ENCODE peak calls at places on chromosomes 11 and 22, in five cellular contexts. F, H, Z, L and K are unnamed samples.

GRCh38 chr22:49255741-49256318 is 571.8 kb downstream of the BRD1 start:
- DNase-seq in F (no peak), H (no peak), Z (no peak), L (peak; percentile 10), K (peak; percentile 62)

GRCh38 chr11:3123316-3123715 is 41.8 kb downstream of the OSBPL5 start:
- DNase-seq in F (no peak), H (peak; percentile 68), Z (no peak), L (peak; percentile 85), K (peak; percentile 68)

GRCh38 chr11:85766801-85767200 is 44.1 kb downstream of the SYTL2 start:
- DNase-seq in F (no peak), H (no peak), Z (no peak), L (no peak), K (no peak)

GRCh38 chr11:72630104-72630852 is 43.9 kb downstream of the PDE2A start:
- DNase-seq in F (no peak), H (no peak), Z (no peak), L (no peak), K (no peak)

GRCh38 chr11:73538381-73538872 is 59.5 kb downstream of the FAM168A start:
- DNase-seq in F (no peak), H (no peak), Z (peak; percentile 48), L (no peak), K (no peak)

GRCh38 chr11:130022799-130023198 is 20.2 kb upstream of the PRDM10 start:
- DNase-seq in F (no peak), H (no peak), Z (no peak), L (no peak), K (no peak)

GRCh38 chr11:35214181-35214770 is 75.3 kb downstream of the CD44 start:
- DNase-seq in F (no peak), H (no peak), Z (no peak), L (no peak), K (no peak)

GRCh38 chr22:24175160-24175808 is 6.0 kb upstream of the SUSD2 start:
- DNase-seq in F (no peak), H (peak; percentile 90), Z (peak; percentile 85), L (peak; percentile 83), K (no peak)

GRCh38 chr11:2311456-2312201 is 9.8 kb downstream of the TSPAN32 start:
- DNase-seq in F (no peak), H (peak; percentile 57), Z (no peak), L (no peak), K (no peak)

GRCh38 chr11:113895367-113896155 is 9.0 kb upstream of the HTR3B start:
- DNase-seq in F (no peak), H (no peak), Z (peak; percentile 54), L (no peak), K (no peak)

GRCh38 chr11:40290031-40290650 is 1169.3 kb downstream of the LRRC4C start:
- DNase-seq in F (no peak), H (no peak), Z (no peak), L (no peak), K (no peak)

GRCh38 chr22:44623771-44624510 is 78.1 kb upstream of the PRR5 start:
- DNase-seq in F (no peak), H (no peak), Z (peak; percentile 72), L (no peak), K (no peak)

GRCh38 chr11:85827768-85828639 is 17.1 kb upstream of the SYTL2 start:
- DNase-seq in F (no peak), H (no peak), Z (no peak), L (no peak), K (no peak)

GRCh38 chr11:96620464-96621044 is 230.7 kb downstream of the JRKL start:
- DNase-seq in F (no peak), H (no peak), Z (no peak), L (no peak), K (no peak)